ENCODE peak calls at places on chromosomes 6 and 20, in nine cellular contexts. J, Z, G, E, A, B, Y, F and U are unnamed samples.

GRCh38 chr20:45581702-45582101 is 2.6 kb upstream of the WFDC8 start:
- DNase-seq in Y (no peak), E (no peak), B (peak; percentile 36), Z (peak; percentile 44), J (no peak), A (no peak), F (no peak), G (peak; percentile 5), U (no peak)

GRCh38 chr6:30730611-30731435 is 10.7 kb downstream of the TUBB start:
- DNase-seq in Z (peak; percentile 41), J (peak; percentile 83), E (peak; percentile 90), B (no peak), F (no peak), Y (peak; percentile 82), G (peak; percentile 41), A (peak; percentile 61), U (no peak)

GRCh38 chr6:63597142-63598000 is 25.1 kb downstream of the LOC128125822 start:
- DNase-seq in J (no peak), Y (no peak), E (no peak), G (no peak), Z (peak; percentile 56), A (no peak), F (peak; percentile 30), B (no peak), U (no peak)

GRCh38 chr6:63503199-63503598 is 69.1 kb upstream of the LOC128125822 start:
- DNase-seq in G (no peak), F (peak; percentile 41), J (no peak), B (no peak), Z (no peak), E (no peak), Y (no peak), A (no peak), U (no peak)

GRCh38 chr6:47147836-47148344 is 105.8 kb upstream of the ADGRF1 start:
- DNase-seq in F (no peak), G (no peak), A (no peak), Z (no peak), J (no peak), Y (no peak), E (no peak), B (no peak), U (no peak)

GRCh38 chr20:51402201-51402600 is 140.3 kb downstream of the NFATC2 start:
- DNase-seq in Z (no peak), J (no peak), A (no peak), F (no peak), G (no peak), B (no peak), Y (peak; percentile 46), E (no peak), U (no peak)

GRCh38 chr6:84645563-84646266 is 118.7 kb downstream of the TBX18 start:
- DNase-seq in G (peak; percentile 86), B (peak; percentile 77), E (no peak), Z (peak; percentile 87), J (no peak), Y (no peak), A (no peak), F (peak; percentile 9), U (peak; percentile 16)

GRCh38 chr6:170434114-170434820 is 118.8 kb downstream of the PSMB1 start:
- DNase-seq in Y (no peak), B (no peak), J (no peak), F (no peak), G (peak; percentile 25), E (no peak), A (no peak), Z (no peak), U (no peak)

GRCh38 chr6:124970243-124970642 is 8.0 kb downstream of the RNF217 start:
- DNase-seq in Z (peak; percentile 89), F (no peak), Y (no peak), B (peak; percentile 41), E (no peak), A (no peak), G (peak; percentile 81), J (no peak), U (no peak)

GRCh38 chr20:46343358-46344357 is 35.4 kb upstream of the CDH22 start:
- DNase-seq in G (no peak), Y (no peak), F (no peak), J (no peak), B (no peak), E (no peak), A (no peak), Z (no peak), U (no peak)

GRCh38 chr20:63664861-63665594 is 6.9 kb downstream of the RTEL1 start:
- DNase-seq in G (no peak), A (no peak), F (no peak), J (no peak), Z (no peak), B (peak; percentile 32), E (no peak), Y (no peak), U (no peak)

GRCh38 chr6:41283597-41283996 is 2.9 kb downstream of the TREM1 start:
- DNase-seq in Y (no peak), E (no peak), A (no peak), B (no peak), Z (no peak), J (no peak), G (no peak), F (no peak), U (no peak)

GRCh38 chr20:41172296-41173140 is 35.2 kb downstream of the PLCG1 start:
- DNase-seq in Z (no peak), E (no peak), F (no peak), Y (no peak), A (peak; percentile 44), B (no peak), J (peak; percentile 23), G (peak; percentile 27), U (no peak)

GRCh38 chr6:56552212-56553130 is 90.2 kb downstream of the DST start:
- DNase-seq in F (no peak), Z (peak; percentile 79), B (peak; percentile 78), E (no peak), A (no peak), G (peak; percentile 33), Y (no peak), J (no peak), U (peak; percentile 89)

GRCh38 chr6:90090866-90091265 is 196.6 kb downstream of the GJA10 start:
- DNase-seq in Z (no peak), G (no peak), B (no peak), A (no peak), Y (no peak), J (no peak), F (no peak), E (no peak), U (no peak)

GRCh38 chr20:45963059-45964011 is 8.7 kb downstream of the ZNF335 start:
- DNase-seq in E (no peak), J (no peak), Z (peak; percentile 59), F (no peak), A (peak; percentile 28), B (peak; percentile 49), G (peak; percentile 59), Y (peak; percentile 41), U (peak; percentile 34)

GRCh38 chr6:139327038-139327437 is 35.2 kb upstream of the TXLNB start:
- DNase-seq in E (no peak), F (no peak), Z (no peak), Y (no peak), A (no peak), G (no peak), J (no peak), B (no peak), U (no peak)
- H3K4me3 ChIP-seq in E (no peak overlapping the region), F (no peak overlapping the region), Z (no peak overlapping the region), Y (no peak overlapping the region), A (no peak overlapping the region), G (no peak overlapping the region), J (no peak overlapping the region), B (no peak overlapping the region), U (no peak overlapping the region)

GRCh38 chr6:25462235-25462897 is 183.2 kb downstream of the CARMIL1 start:
- DNase-seq in Z (no peak), J (no peak), B (no peak), E (no peak), A (no peak), G (no peak), F (no peak), Y (no peak), U (no peak)
- H3K4me3 ChIP-seq in Z (no peak overlapping the region), J (no peak overlapping the region), B (no peak overlapping the region), E (no peak overlapping the region), A (no peak overlapping the region), G (no peak overlapping the region), F (no peak overlapping the region), Y (no peak overlapping the region), U (no peak overlapping the region)

GRCh38 chr6:37036146-37036545 is 30.7 kb downstream of the FGD2 start:
- DNase-seq in G (no peak), B (no peak), Y (no peak), J (no peak), A (no peak), E (no peak), F (no peak), Z (no peak), U (no peak)

GRCh38 chr6:37039958-37040357 is 34.5 kb downstream of the FGD2 start:
- DNase-seq in E (no peak), J (no peak), Z (no peak), B (no peak), F (no peak), Y (no peak), G (no peak), A (no peak), U (no peak)

GRCh38 chr6:37041521-37041920 is 36.1 kb downstream of the FGD2 start:
- DNase-seq in Z (no peak), Y (no peak), B (no peak), A (no peak), J (no peak), E (no peak), G (no peak), F (no peak), U (no peak)

GRCh38 chr6:37042139-37042538 is 36.7 kb downstream of the FGD2 start:
- DNase-seq in A (no peak), G (no peak), E (no peak), F (no peak), Y (no peak), Z (no peak), B (no peak), J (no peak), U (no peak)

DNA sequence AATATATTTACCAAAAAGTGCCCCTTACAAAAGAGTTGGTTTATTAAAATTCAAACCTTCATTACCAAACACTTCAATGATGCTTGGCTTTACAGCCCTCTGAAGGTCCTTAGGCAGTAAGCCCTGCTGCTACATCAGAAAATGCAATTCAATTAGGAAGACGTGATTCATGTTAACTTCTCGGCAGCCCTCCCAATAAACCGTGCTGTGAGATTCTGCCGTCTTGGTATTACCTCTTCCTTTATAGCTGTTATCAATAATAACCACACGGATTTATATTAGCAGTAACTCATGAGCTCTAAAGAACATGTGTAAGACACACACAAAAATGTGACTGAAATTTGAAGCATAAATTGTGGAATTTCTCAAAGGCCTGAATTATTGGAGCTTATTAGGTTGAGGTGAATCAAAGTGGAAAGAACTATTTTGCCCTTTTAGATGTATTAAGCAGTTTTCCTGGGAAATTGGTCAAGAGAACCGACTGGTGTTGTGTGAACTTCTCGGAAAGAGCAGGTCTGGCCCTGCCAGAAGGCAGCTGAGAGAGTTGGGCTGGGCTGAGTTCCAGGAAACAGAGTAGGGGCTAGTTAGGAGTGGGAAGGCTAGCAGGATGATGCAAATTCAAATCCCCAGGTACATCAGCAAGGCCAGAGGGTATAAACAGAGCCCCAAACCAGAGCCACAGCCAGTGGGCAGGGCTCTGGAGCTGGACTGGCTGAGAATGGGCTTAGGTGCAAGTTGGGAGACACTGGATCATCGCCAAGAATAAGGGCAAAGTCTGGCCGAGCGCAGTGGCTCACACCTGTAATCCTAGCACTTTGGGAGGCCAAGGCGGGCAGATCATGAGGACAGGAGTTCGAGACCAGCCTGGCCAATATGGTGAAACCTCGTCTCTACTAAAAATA is 33.1 kb downstream of the FGD2 start:
- DNase-seq in J (peak; percentile 84), B (peak; percentile 84), G (peak; percentile 74), F (peak; percentile 52), A (peak; percentile 89), E (peak; percentile 90), Z (peak; percentile 27), Y (no peak), U (no peak)
- H3K4me3 ChIP-seq in J (no peak overlapping the region), B (no peak overlapping the region), G (no peak overlapping the region), F (no peak overlapping the region), A (no peak overlapping the region), E (no peak overlapping the region), Z (no peak overlapping the region), Y (no peak overlapping the region), U (no peak overlapping the region)

GRCh38 chr20:32052792-32053362 is 835 bp downstream of the HCK start:
- DNase-seq in J (peak; percentile 33), F (no peak), Z (no peak), G (no peak), A (peak; percentile 27), B (no peak), E (no peak), Y (no peak), U (no peak)
- H3K4me3 ChIP-seq in J (no peak overlapping the region), F (no peak overlapping the region), Z (no peak overlapping the region), G (no peak overlapping the region), A (no peak overlapping the region), B (no peak overlapping the region), E (no peak overlapping the region), Y (no peak overlapping the region), U (no peak overlapping the region)